ENCODE peak calls at places on chromosomes 6 and 20, in ten cellular contexts. X, O, N, W, K, Q, Y, D, Z and R are unnamed samples.

GRCh38 chr6:133894795-133895401 is 6.0 kb downstream of the TCF21 start:
- DNase-seq in O (no peak), N (no peak), X (peak), W (no peak), D (no peak), K (peak), Y (no peak), Q (no peak), Z (no peak), R (no peak)

GRCh38 chr6:31352497-31353368 is 4.2 kb downstream of the HLA-B start:
- DNase-seq in W (no peak), X (no peak), O (no peak), D (no peak), Q (no peak), K (no peak), Y (no peak), Z (no peak), N (no peak), R (no peak)

GRCh38 chr20:49303211-49303610 is 25.4 kb upstream of the ZNFX1 start:
- DNase-seq in N (no peak), Q (no peak), K (no peak), Y (no peak), D (no peak), X (no peak), O (no peak), W (no peak), Z (no peak), R (no peak)

GRCh38 chr6:101226677-101227135 is 166.8 kb upstream of the GRIK2 start:
- DNase-seq in D (no peak), K (no peak), X (no peak), W (peak), Z (peak), Y (no peak), Q (peak), O (no peak), N (no peak), R (no peak)

GRCh38 chr6:48176909-48177308 is 65.9 kb upstream of the PTCHD4 start:
- DNase-seq in D (no peak), W (no peak), N (no peak), Q (no peak), K (no peak), Y (no peak), Z (no peak), X (no peak), O (no peak), R (no peak)

GRCh38 chr6:18507018-18507415 is 119.9 kb downstream of the RNF144B start:
- DNase-seq in D (no peak), Q (no peak), Z (no peak), O (no peak), X (no peak), Y (no peak), W (no peak), N (no peak), K (no peak), R (no peak)

GRCh38 chr20:38049800-38050199 is 16.3 kb downstream of the RPRD1B start:
- DNase-seq in Q (no peak), D (no peak), O (no peak), Y (no peak), X (no peak), Z (peak), W (no peak), K (no peak), N (no peak), R (no peak)

GRCh38 chr6:3088853-3089445 is 20.7 kb downstream of the RIPK1 start:
- DNase-seq in N (no peak), W (no peak), X (no peak), Y (no peak), O (no peak), Q (no peak), K (no peak), Z (no peak), D (no peak), R (no peak)

GRCh38 chr20:56829788-56830385 is 200.8 kb downstream of the TFAP2C start:
- DNase-seq in Y (no peak), N (no peak), K (no peak), Z (peak), O (no peak), W (no peak), Q (no peak), X (no peak), D (no peak), R (no peak)

GRCh38 chr6:11575408-11576033 is 38.0 kb downstream of the TMEM170B start:
- DNase-seq in Y (peak), N (peak), O (peak), Q (peak), D (no peak), K (peak), W (peak), X (peak), Z (peak), R (peak)

GRCh38 chr20:51428451-51429143 is 113.9 kb downstream of the NFATC2 start:
- DNase-seq in Y (no peak), O (peak), X (peak), W (no peak), Q (no peak), Z (peak), K (peak), D (no peak), N (peak), R (peak)

GRCh38 chr6:5125152-5126006 is 40.2 kb downstream of the PPP1R3G start:
- DNase-seq in O (no peak), K (no peak), Y (peak), D (peak), X (no peak), Z (peak), W (no peak), N (no peak), Q (no peak), R (no peak)

GRCh38 chr6:110532401-110532800 is 56.0 kb upstream of the SLC22A16 start:
- DNase-seq in X (no peak), N (no peak), K (no peak), Z (no peak), D (no peak), W (no peak), Y (no peak), O (no peak), Q (no peak), R (no peak)

GRCh38 chr6:35047265-35048011 is 93.7 kb downstream of the TCP11 start:
- DNase-seq in Q (no peak), Y (no peak), W (no peak), X (no peak), Z (no peak), D (no peak), K (peak), N (no peak), O (no peak), R (peak)

GRCh38 chr6:158799051-158799792 is 19.9 kb downstream of the EZR start:
- DNase-seq in D (no peak), K (no peak), Y (no peak), O (no peak), W (no peak), N (peak), Z (peak), X (no peak), Q (no peak), R (peak)

GRCh38 chr20:14838663-14839650 is 501.5 kb upstream of the FLRT3 start:
- DNase-seq in N (no peak), Q (no peak), X (no peak), K (no peak), D (no peak), Y (no peak), W (no peak), Z (no peak), O (no peak), R (no peak)

GRCh38 chr20:2692036-2692885 is at the start of gene EBF4:
- DNase-seq in Q (peak), Z (no peak), D (peak), O (peak), N (peak), W (peak), X (peak), Y (peak), K (peak), R (peak)

GRCh38 chr20:61889659-61890058 is 176.0 kb downstream of the TAF4 start:
- DNase-seq in N (no peak), W (no peak), X (no peak), K (no peak), D (no peak), Q (no peak), Z (no peak), O (no peak), Y (no peak), R (no peak)

GRCh38 chr6:53410508-53411258 is 61.9 kb upstream of the ELOVL5 start:
- DNase-seq in Z (peak), Y (peak), W (peak), X (peak), O (peak), D (no peak), Q (no peak), K (no peak), N (peak), R (peak)

GRCh38 chr6:1842334-1842733 is 232.6 kb downstream of the FOXC1 start:
- DNase-seq in N (no peak), Q (no peak), X (no peak), K (no peak), Y (no peak), D (no peak), Z (no peak), W (no peak), O (no peak), R (no peak)

GRCh38 chr6:31888281-31889258 is 8.9 kb downstream of the EHMT2 start:
- DNase-seq in X (no peak), Q (peak), W (no peak), Z (no peak), K (no peak), O (no peak), N (peak), Y (peak), D (no peak), R (peak)

DNA sequence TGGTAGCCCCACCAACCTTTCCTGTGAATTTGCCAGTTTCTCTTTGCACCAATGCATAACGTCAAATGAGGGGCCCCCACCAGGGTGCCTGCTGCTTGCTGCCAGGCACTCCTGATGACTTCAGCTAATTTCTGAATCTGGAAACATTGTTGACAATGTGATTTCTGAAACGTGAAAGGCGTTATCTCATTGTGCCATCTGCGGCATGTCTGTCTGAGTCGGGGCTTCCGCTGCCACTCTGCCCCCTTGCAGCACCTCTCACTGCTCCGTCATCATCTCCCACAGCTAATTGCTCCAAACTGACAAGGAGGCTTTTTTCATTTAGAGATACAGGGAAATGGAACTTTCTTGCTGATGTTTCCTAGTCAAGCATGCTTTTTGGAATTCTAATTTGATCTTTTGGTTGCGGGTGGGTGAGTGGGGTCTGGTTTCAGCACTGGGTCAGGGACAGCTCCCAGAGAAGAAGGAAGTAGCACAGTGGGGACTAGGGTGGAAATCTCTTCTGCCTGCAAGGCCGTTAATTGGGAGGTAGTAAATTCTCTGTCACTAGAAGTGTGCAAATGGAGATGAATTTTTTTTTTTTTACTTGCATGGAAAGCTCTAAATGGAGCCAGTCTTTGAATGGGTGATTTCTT is 233.5 kb downstream of the DHX35 start:
- DNase-seq in Q (peak), D (no peak), O (no peak), W (no peak), Y (peak), N (no peak), K (no peak), X (no peak), Z (no peak), R (no peak)
- TF ChIP-seq EP300 in Q (no peak), D (no peak), O (no peak), W (no peak), Y (no peak), N (no peak), K (no peak), X (no peak), Z (no peak), R (no peak)

GRCh38 chr20:63738687-63739128 is 868 bp upstream of the SLC2A4RG start:
- DNase-seq in X (peak), D (peak), Z (peak), Q (peak), N (peak), Y (peak), O (peak), K (peak), W (no peak), R (peak)
- TF ChIP-seq EP300 in X (no peak), D (no peak), Z (no peak), Q (no peak), N (no peak), Y (no peak), O (no peak), K (no peak), W (no peak), R (no peak)

DNA sequence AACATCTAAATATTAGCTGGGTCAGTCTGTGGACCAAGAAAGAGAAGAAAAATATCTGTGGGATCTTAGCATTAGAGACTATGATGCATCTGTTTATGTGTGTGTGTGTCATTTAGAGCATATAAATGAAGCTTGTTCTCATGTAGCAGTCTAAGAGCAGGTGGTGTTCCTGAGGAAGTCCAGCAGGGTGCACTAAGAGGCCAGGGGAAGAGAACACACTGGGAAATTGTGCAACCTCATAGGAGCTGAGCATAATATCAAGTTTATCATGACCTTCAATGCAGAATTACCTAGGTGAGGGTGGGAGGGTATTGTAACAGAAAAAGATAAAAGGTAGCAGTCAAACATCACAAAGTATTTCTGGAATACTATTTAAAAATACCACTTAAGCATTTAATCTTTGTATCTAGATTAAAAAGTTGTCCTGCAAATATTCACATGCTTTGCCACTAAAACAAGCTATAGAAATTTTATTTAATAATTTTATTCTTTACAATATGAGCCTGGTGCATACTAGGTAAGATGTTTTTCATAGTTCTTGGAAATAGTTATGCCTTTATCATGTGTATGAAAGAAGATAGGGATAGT is 80.5 kb downstream of the SMPDL3A start:
- DNase-seq in W (peak), Z (peak), X (no peak), D (no peak), Y (peak), K (no peak), Q (no peak), O (no peak), N (peak), R (peak)
- TF ChIP-seq EP300 in W (no peak), Z (no peak), X (no peak), D (no peak), Y (no peak), K (no peak), Q (no peak), O (no peak), N (no peak), R (no peak)

GRCh38 chr6:7129360-7129759 is 21.6 kb downstream of the RREB1 start:
- DNase-seq in N (no peak), X (no peak), D (no peak), K (no peak), W (no peak), Q (no peak), O (no peak), Y (no peak), Z (no peak), R (no peak)

GRCh38 chr6:7132398-7132797 is 24.6 kb downstream of the RREB1 start:
- DNase-seq in Z (no peak), D (no peak), N (no peak), Q (no peak), K (no peak), O (no peak), Y (no peak), W (no peak), X (no peak), R (no peak)

GRCh38 chr6:7126759-7127158 is 19.0 kb downstream of the RREB1 start:
- DNase-seq in X (no peak), Y (no peak), Q (no peak), K (no peak), Z (no peak), N (no peak), D (no peak), W (no peak), O (no peak), R (no peak)

GRCh38 chr6:7131390-7131789 is 23.6 kb downstream of the RREB1 start:
- DNase-seq in Z (no peak), D (no peak), W (no peak), Q (no peak), K (no peak), X (no peak), N (no peak), Y (no peak), O (no peak), R (no peak)

GRCh38 chr6:7129784-7130569 is 22.2 kb downstream of the RREB1 start:
- DNase-seq in K (peak), W (no peak), N (no peak), Q (no peak), D (no peak), O (no peak), Y (no peak), X (no peak), Z (peak), R (peak)
- TF ChIP-seq EP300 in K (no peak), W (no peak), N (no peak), Q (no peak), D (no peak), O (peak), Y (no peak), X (no peak), Z (no peak), R (no peak)

GRCh38 chr6:42446370-42446769 is 5.4 kb downstream of the TRERF1 start:
- DNase-seq in Y (no peak), Q (no peak), X (no peak), Z (no peak), O (no peak), N (no peak), W (no peak), D (no peak), K (no peak), R (no peak)

GRCh38 chr6:42440027-42440426 is 11.7 kb downstream of the TRERF1 start:
- DNase-seq in Z (no peak), K (no peak), X (no peak), N (no peak), D (no peak), O (no peak), Q (peak), Y (no peak), W (no peak), R (no peak)

GRCh38 chr6:42441059-42441471 is 10.7 kb downstream of the TRERF1 start:
- DNase-seq in Y (no peak), Z (no peak), D (no peak), X (peak), O (peak), W (no peak), K (no peak), N (no peak), Q (peak), R (no peak)

GRCh38 chr6:42443312-42444075 is 8.2 kb downstream of the TRERF1 start:
- DNase-seq in D (no peak), W (no peak), Y (no peak), N (no peak), X (no peak), K (no peak), Q (no peak), O (no peak), Z (no peak), R (no peak)

DNA sequence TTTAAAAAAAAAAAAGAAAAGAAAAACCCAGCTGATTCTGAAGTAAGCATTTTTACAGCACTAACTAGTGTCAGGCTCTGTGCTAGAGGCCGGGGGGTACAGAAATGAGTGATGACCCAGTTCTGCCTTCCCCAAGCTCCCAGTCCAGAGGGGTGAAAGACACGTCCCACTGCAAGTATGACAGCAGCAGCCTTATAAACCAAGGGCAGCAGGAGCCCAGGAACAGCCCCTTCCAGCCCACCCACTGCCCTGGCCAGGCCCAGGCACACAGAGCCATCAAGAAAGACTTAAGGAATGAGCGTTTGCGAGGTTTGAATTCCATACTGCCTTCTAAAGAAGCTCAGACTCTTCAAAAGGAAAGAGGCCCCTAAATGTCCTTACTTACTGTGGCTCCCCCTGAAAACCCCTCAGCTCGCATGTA is 10.1 kb downstream of the TRERF1 start:
- DNase-seq in Z (no peak), D (no peak), Y (no peak), Q (no peak), W (no peak), K (no peak), N (no peak), X (no peak), O (no peak), R (no peak)
- TF ChIP-seq EP300 in Z (no peak), D (no peak), Y (no peak), Q (no peak), W (no peak), K (no peak), N (no peak), X (no peak), O (no peak), R (no peak)

GRCh38 chr6:113599444-113599843 is 257.7 kb upstream of the MARCKS start:
- DNase-seq in O (no peak), X (no peak), K (no peak), Z (no peak), Q (no peak), D (no peak), N (no peak), Y (no peak), W (no peak), R (no peak)
- TF ChIP-seq EP300 in O (no peak), X (no peak), K (no peak), Z (no peak), Q (no peak), D (no peak), N (no peak), Y (no peak), W (no peak), R (no peak)

DNA sequence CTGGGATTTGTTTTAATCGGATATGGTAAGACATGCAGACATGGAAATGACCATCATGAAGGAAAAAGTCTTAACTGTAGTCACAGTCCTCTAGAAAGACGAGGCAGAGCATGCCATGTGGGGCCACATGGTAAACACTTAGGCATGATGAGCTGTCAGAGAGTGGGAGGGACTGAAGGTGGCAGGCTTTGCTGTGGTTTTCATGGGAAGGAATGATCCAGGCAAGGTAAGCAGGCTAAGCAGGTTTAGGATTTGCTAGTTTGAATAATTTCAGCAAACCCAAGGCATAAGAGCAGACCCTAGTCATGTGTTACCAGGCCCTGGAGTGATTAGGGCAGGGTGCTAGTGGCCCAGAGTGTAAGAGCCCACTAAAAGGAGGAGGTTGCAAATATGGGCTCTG is 47.2 kb upstream of the STMND1 start:
- DNase-seq in Q (no peak), N (no peak), D (no peak), Y (no peak), X (no peak), K (no peak), W (no peak), O (no peak), Z (no peak), R (no peak)
- TF ChIP-seq EP300 in Q (no peak), N (no peak), D (no peak), Y (no peak), X (no peak), K (no peak), W (no peak), O (no peak), Z (no peak), R (no peak)